ENCODE peak calls at places on chromosomes 6 and 20, in six cellular contexts. M is T-helper 9 cell; S is AG08395; A is cardiac septum; N is hypothalamus; K is stimulated activated CD4-positive, alpha-beta T cell treated with anti-CD3 and anti-CD28 coated beads, Interleukin-2, amount 100 ng/mL, for 48 hours. V is an unnamed sample.

GRCh38 chr6:35677456-35677855 is 11.3 kb downstream of the FKBP5 start:
- DNase-seq in M (no peak), S (no peak), A (no peak), N (no peak), K (no peak), V (no peak)

GRCh38 chr6:139474145-139475108 is 100.0 kb upstream of the CITED2 start:
- DNase-seq in M (no peak), S (peak), A (no peak), N (no peak), K (no peak), V (no peak)

GRCh38 chr20:36085686-36086267 is 68.8 kb upstream of the EPB41L1 start:
- DNase-seq in M (no peak), S (peak), A (no peak), N (no peak), K (no peak), V (no peak)

GRCh38 chr6:20978176-20978614 is 443.9 kb downstream of the CDKAL1 start:
- DNase-seq in M (no peak), S (peak), A (no peak), N (no peak), K (no peak), V (no peak)

GRCh38 chr6:104266922-104267321 is 592.8 kb downstream of the HACE1 start:
- DNase-seq in M (no peak), S (no peak), A (no peak), N (no peak), K (no peak), V (no peak)

GRCh38 chr6:11921017-11921438 is 91.1 kb upstream of the HIVEP1 start:
- DNase-seq in M (no peak), S (peak), A (no peak), N (no peak), K (no peak), V (no peak)

GRCh38 chr20:23641936-23642751 is 4.4 kb upstream of the CST3 start:
- DNase-seq in M (no peak), S (peak), A (peak), N (no peak), K (no peak), V (peak)

GRCh38 chr20:62889871-62890270 is 28.2 kb upstream of the TCFL5 start:
- DNase-seq in M (no peak), S (no peak), A (no peak), N (no peak), K (no peak), V (no peak)

GRCh38 chr6:150229775-150230561 is 87.1 kb downstream of the PPP1R14C start:
- DNase-seq in M (no peak), S (peak), A (no peak), N (no peak), K (no peak), V (no peak)

GRCh38 chr6:3325210-3325609 is 66.5 kb downstream of the PSMG4 start:
- DNase-seq in M (no peak), S (peak), A (peak), N (no peak), K (no peak), V (peak)

GRCh38 chr20:7193681-7194080 is 426.2 kb downstream of the BMP2 start:
- DNase-seq in M (no peak), S (no peak), A (no peak), N (no peak), K (no peak), V (no peak)

GRCh38 chr6:36374956-36375355 is 12.5 kb downstream of the ETV7 start:
- DNase-seq in M (no peak), S (no peak), A (no peak), N (no peak), K (no peak), V (no peak)

GRCh38 chr6:132511836-132512230 is 1.1 kb downstream of the STX7 start:
- DNase-seq in M (no peak), S (no peak), A (no peak), N (no peak), K (no peak), V (no peak)

V was measured in midbrain.